ENCODE peak calls at places on chromosomes 11 and 22, in ten cellular contexts. O is effector memory CD4-positive, alpha-beta T cell; R is A549; J is uterus; T is brain microvascular endothelial cell; P is fibroblast of the aortic adventitia; U is lower leg skin; H is naive thymus-derived CD4-positive, alpha-beta T cell; A is heart left ventricle; M is fibroblast of pulmonary artery. G is an unnamed sample.

GRCh38 chr11:111910637-111911562 is 670 bp downstream of the CRYAB start:
- DNase-seq in O (no peak), H (no peak), P (no peak), A (peak), U (no peak), R (no peak), J (no peak), T (no peak), M (no peak), G (peak)

GRCh38 chr11:124086447-124086846 is 28.8 kb upstream of the VWA5A start:
- DNase-seq in P (no peak), U (no peak), H (no peak), A (no peak), M (no peak), T (no peak), R (no peak), O (no peak), J (no peak), G (no peak)

GRCh38 chr11:70854891-70855556 is 397.4 kb downstream of the SHANK2 start:
- DNase-seq in M (no peak), P (no peak), O (no peak), T (no peak), H (no peak), U (no peak), R (no peak), J (no peak), A (no peak), G (no peak)

GRCh38 chr11:46380340-46381045 is 976 bp upstream of the MDK start:
- DNase-seq in P (no peak), H (peak), A (peak), M (peak), R (no peak), U (peak), O (peak), T (no peak), J (peak), G (peak)

GRCh38 chr22:37686002-37686982 is at the start of gene NOL12:
- DNase-seq in T (peak), A (peak), P (peak), O (peak), R (peak), U (peak), H (peak), M (peak), J (peak), G (peak)

GRCh38 chr22:20009018-20009482 is 7.6 kb downstream of the ARVCF start:
- DNase-seq in P (no peak), O (no peak), A (peak), T (no peak), M (no peak), R (no peak), J (no peak), H (no peak), U (no peak), G (no peak)

GRCh38 chr11:65506316-65506769 is 7.5 kb downstream of the MALAT1 start:
- DNase-seq in M (no peak), H (no peak), R (no peak), A (no peak), U (no peak), J (no peak), O (no peak), T (no peak), P (peak), G (no peak)

GRCh38 chr22:41301085-41302015 is at the start of gene ZC3H7B:
- DNase-seq in U (peak), A (peak), M (peak), J (peak), P (peak), H (peak), R (peak), T (peak), O (peak), G (peak)

GRCh38 chr11:67368621-67369020 is 4.8 kb downstream of the CLCF1 start:
- DNase-seq in M (no peak), P (no peak), O (no peak), J (no peak), U (no peak), T (no peak), R (no peak), H (no peak), A (no peak), G (peak)

GRCh38 chr11:63535734-63536133 is 874 bp upstream of the PLAAT4 start:
- DNase-seq in U (peak), O (no peak), T (no peak), M (no peak), H (no peak), R (no peak), P (no peak), A (no peak), J (no peak), G (no peak)

GRCh38 chr11:63534076-63534475 is 2.5 kb upstream of the PLAAT4 start:
- DNase-seq in A (no peak), U (peak), H (no peak), O (no peak), P (no peak), M (no peak), R (no peak), J (no peak), T (no peak), G (no peak)

GRCh38 chr11:63534895-63535461 is 1.6 kb upstream of the PLAAT4 start:
- DNase-seq in P (no peak), H (no peak), A (no peak), R (no peak), T (no peak), O (no peak), U (peak), M (no peak), J (no peak), G (no peak)

GRCh38 chr11:63537293-63538101 is 889 bp downstream of the PLAAT4 start:
- DNase-seq in T (no peak), M (peak), U (peak), R (no peak), P (peak), J (peak), O (no peak), H (no peak), A (peak), G (peak)

DNA sequence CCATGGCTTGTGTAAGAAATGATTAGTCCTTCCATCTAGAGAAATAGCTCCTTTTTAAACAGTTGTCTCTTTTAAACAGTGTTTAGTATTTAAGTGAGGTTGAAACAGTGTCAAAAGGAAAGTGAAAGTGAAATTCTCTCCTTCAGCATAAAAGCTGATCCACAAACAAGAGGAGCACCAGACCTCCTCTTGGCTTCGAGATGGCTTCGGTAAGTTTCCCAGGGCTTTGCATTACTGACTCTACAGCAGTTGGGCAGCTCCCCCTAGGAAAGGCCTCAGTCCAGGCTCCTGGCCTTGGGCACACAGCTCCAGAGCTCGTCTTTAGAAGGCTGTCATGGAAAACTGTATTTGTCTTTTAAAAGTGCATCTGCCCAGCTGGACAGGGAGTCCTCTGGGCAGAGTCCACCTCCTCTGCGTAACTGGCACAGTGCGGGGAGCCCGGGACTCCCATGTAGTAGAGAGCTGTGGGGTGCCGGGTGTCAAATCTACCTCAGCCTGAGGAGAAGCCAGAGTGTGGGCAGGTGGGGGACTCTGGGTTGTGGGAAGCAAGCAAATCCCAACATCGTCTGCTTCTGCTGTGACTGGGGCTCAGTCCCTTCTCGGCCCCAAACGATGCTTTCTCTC is at the start of gene PLAAT4:
- DNase-seq in T (peak), R (no peak), O (peak), J (peak), U (peak), P (peak), M (peak), A (peak), H (peak), G (peak)
- H3K4me3 ChIP-seq in T (peak), R (no peak), O (peak), J (peak), U (no peak), P (peak), M (peak), A (peak), H (peak), G (peak)

DNA sequence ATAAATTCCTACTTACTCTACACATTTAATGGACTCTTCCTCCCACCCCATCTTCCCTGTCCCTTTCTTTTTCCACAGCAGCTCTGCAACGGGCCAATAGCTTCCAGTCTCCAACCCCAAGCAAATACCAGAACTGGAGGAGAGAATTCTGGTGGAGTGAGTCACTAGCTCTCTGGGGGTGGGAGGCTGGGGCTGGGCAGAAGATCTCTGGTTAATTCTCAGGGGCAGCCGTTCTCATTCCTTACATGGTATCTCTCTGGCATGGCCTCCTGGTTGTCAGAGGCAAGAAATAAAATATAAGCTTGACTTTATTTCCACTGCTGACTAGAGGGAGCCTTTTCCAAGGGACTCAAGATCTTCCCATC is 90.4 kb upstream of the PARVA start:
- DNase-seq in M (peak), J (peak), O (no peak), H (no peak), R (peak), P (peak), A (no peak), T (peak), U (peak), G (peak)
- H3K4me3 ChIP-seq in M (peak), J (no peak), O (no peak), H (no peak), R (peak), P (peak), A (no peak), T (peak), U (no peak), G (peak)

GRCh38 chr11:62882811-62883496 is 2.3 kb downstream of the SLC3A2 start:
- DNase-seq in R (no peak), A (no peak), O (no peak), J (no peak), U (no peak), P (no peak), M (no peak), H (no peak), T (no peak), G (no peak)

GRCh38 chr11:62888406-62888805 is 7.7 kb downstream of the SLC3A2 start:
- DNase-seq in H (no peak), O (no peak), T (no peak), R (no peak), P (no peak), U (no peak), M (no peak), J (no peak), A (no peak), G (no peak)

GRCh38 chr11:62883677-62884076 is 3.0 kb downstream of the SLC3A2 start:
- DNase-seq in A (no peak), T (no peak), J (no peak), M (no peak), R (no peak), P (no peak), H (no peak), O (no peak), U (no peak), G (peak)

GRCh38 chr11:62882428-62882742 is 1.7 kb downstream of the SLC3A2 start:
- DNase-seq in U (no peak), H (no peak), P (no peak), J (no peak), O (no peak), R (no peak), A (no peak), M (no peak), T (no peak), G (peak)

GRCh38 chr11:62885137-62885536 is 4.4 kb downstream of the SLC3A2 start:
- DNase-seq in H (no peak), A (no peak), J (no peak), R (no peak), P (no peak), U (no peak), T (no peak), O (no peak), M (no peak), G (no peak)
- H3K4me3 ChIP-seq in H (no peak), A (no peak), J (no peak), R (peak), P (peak), U (no peak), T (peak), O (no peak), M (peak), G (peak)

GRCh38 chr11:82577246-82577645 is 156.4 kb downstream of the FAM181B start:
- DNase-seq in R (no peak), P (no peak), A (no peak), H (no peak), M (no peak), T (no peak), J (no peak), O (no peak), U (no peak), G (no peak)
- H3K4me3 ChIP-seq in R (no peak), P (no peak), A (no peak), H (no peak), M (no peak), T (no peak), J (no peak), O (no peak), U (no peak), G (no peak)

G was measured in GM23248.